ENCODE peak calls at places on chromosomes 2 and 18, in six cellular contexts. F, R, X, C, L and T are unnamed samples.
A peak's percentile ranks its signal among the peaks of the same experiment; 100 is the strongest.

GRCh38 chr2:7612969-7613368 is 695.8 kb downstream of the RNF144A start:
- DNase-seq in C (no peak), X (no peak), F (no peak), R (no peak), L (no peak), T (no peak)

GRCh38 chr2:31581124-31581795 is 522 bp upstream of the SRD5A2 start:
- DNase-seq in X (no peak), C (no peak), L (no peak), F (no peak), R (no peak), T (no peak)

GRCh38 chr18:35106845-35107148 is 65.6 kb downstream of the MAPRE2 start:
- DNase-seq in L (no peak), R (no peak), C (no peak), X (no peak), F (no peak), T (no peak)

GRCh38 chr2:119694994-119695521 is 16.1 kb downstream of the TMEM177 start:
- DNase-seq in L (no peak), F (no peak), X (no peak), C (no peak), R (no peak), T (no peak)

GRCh38 chr18:42229211-42230210 is 274.5 kb downstream of the PIK3C3 start:
- DNase-seq in R (no peak), X (no peak), F (no peak), C (no peak), L (no peak), T (no peak)

GRCh38 chr2:38073211-38074005 is 2.5 kb downstream of the CYP1B1 start:
- DNase-seq in L (peak; percentile 87), F (peak; percentile 26), C (no peak), R (no peak), X (no peak), T (no peak)

GRCh38 chr18:43751835-43752234 is 474.5 kb upstream of the SYT4 start:
- DNase-seq in X (no peak), C (no peak), L (no peak), R (no peak), F (no peak), T (no peak)

GRCh38 chr2:240701091-240701735 is 9.5 kb downstream of the AQP12A start:
- DNase-seq in X (no peak), F (no peak), R (peak; percentile 50), C (no peak), L (no peak), T (no peak)

GRCh38 chr18:72672364-72673151 is 128.4 kb upstream of the CBLN2 start:
- DNase-seq in R (no peak), C (no peak), F (peak; percentile 36), L (no peak), X (peak; percentile 60), T (no peak)

DNA sequence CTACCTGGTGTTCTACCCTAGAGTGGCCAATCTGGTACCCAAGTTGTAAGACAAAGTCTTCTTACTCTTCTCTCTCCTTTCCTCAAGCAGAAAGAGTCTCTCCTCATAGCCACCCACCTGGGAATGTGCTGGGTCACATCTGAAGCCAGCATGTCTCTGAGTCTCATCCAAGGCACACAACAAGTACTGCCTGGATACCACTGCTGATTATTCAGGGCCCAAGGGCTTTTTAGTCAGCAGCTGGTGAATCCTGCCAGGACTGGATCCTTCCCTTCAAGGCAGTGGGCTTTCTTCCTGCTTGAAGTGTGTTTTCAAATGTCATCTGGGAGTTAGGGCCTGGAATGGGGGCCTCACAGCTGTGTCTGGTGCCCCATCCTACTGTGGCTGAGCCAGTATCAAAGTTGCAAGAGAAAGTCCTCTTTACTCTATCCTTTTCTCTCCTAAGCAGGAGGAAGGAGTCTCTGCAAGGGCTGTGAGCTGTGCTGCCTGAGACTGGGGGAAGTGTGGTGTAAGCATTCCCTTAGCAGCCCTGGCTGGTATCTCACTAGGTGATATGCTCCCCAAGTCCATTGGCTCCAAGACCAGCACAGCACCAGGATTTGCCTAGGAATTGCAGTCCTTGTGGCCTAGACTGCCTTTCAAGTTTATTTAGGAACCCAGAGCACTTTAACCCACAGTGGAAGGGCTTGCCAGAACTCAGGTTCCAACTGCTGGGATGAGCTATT is 27.2 kb downstream of the OXER1 start:
- DNase-seq in R (no peak), F (no peak), L (no peak), X (no peak), C (no peak), T (no peak)
- H3K9me3 ChIP-seq in R (no peaks in the 10 kb centered on the region), F (no peaks in the 10 kb centered on the region), L (peaks cover 8% of the 10 kb centered on the region), X (no peaks in the 10 kb centered on the region), C (no peaks in the 10 kb centered on the region), T (no peaks in the 10 kb centered on the region)

GRCh38 chr2:47035615-47036488 is 119.3 kb downstream of the STPG4 start:
- DNase-seq in X (no peak), F (no peak), R (no peak), L (no peak), C (no peak), T (no peak)
- H3K4me1 ChIP-seq in X (peaks cover 30% of the 10 kb centered on the region), F (peaks cover 90% of the 10 kb centered on the region), R (peaks cover 71% of the 10 kb centered on the region), L (peaks cover 4% of the 10 kb centered on the region), C (peaks cover 24% of the 10 kb centered on the region), T (peaks cover 80% of the 10 kb centered on the region)

GRCh38 chr2:74119324-74119723 is 28.4 kb downstream of the BOLA3 start:
- DNase-seq in L (no peak), F (no peak), R (no peak), C (no peak), X (no peak), T (no peak)

DNA sequence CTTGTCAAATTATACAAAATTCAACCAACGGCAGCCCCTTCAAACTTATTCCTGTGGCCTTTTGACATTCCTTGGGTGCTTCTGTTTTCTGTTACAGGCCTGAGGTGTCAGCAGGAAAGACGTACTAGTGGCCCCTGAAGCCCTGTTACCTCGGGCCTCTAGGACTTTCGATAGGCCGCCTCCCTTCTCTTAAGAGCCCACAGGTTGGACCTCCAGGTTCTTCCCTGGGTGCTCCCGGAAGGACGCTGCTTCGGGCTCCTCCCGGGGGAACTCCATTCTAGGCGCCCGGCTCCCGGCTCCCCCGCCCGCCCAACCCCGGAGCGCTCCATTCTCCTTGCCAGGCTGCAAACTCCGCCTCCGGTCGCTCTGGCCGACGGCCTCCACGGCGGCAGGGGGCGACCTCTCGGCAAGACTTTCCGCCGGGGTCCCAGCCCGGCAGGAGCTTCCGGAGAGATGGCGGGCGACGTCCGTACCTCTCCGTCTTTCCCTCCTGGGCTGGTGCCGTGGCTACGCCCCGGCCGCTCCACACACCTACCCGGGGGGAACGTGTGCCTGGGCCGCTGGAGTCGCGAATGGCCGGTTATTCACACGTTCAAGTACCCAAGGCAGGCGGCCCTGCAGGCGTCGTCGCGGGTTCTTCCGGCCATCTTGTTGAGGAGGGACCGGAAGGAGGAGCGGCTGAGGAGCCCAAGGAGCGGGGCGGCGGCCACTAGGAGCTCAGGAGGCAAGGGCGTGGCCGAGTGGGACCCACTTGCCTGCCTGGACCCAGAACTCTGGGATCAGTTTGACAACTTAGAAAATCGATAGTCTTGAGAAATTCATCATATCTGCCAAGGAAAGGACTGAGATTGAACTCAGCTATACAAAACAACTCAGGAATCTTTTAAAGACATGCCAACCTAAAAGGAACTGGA is 27.5 kb downstream of the BOLA3 start:
- DNase-seq in L (peak; percentile 53), R (peak; percentile 85), C (peak; percentile 80), F (peak; percentile 92), X (peak; percentile 97), T (peak; percentile 80)
- TF ChIP-seq EP300 in L (peak; percentile 39), R (no peak), C (no peak), F (no peak), X (peak; percentile 26), T (no peak)

DNA sequence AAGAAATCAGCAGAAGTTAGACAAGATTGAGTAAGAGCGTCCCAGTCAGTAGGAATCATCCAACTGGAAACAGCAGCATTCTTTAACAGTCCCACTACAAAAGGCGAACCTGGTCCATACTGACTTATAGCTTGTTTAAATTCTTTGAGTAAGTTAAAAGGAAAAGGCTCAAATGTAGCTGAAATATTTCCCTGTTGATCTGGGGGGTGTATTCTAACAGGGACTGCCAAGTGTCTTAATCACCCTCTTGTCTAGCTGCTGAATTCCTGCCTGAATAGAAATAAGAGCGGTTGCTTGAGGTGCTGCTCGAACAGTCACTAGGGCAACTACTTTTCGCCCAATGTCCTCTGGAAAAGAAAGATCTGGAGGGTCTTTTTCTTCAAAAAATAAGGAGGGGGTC is 56.4 kb upstream of the FMNL2 start:
- DNase-seq in R (no peak), X (no peak), C (no peak), F (no peak), L (no peak), T (no peak)
- H3K9me3 ChIP-seq in R (no peaks in the 10 kb centered on the region), X (no peaks in the 10 kb centered on the region), C (no peaks in the 10 kb centered on the region), F (peaks cover 11% of the 10 kb centered on the region), L (no peaks in the 10 kb centered on the region), T (peaks cover 28% of the 10 kb centered on the region)

DNA sequence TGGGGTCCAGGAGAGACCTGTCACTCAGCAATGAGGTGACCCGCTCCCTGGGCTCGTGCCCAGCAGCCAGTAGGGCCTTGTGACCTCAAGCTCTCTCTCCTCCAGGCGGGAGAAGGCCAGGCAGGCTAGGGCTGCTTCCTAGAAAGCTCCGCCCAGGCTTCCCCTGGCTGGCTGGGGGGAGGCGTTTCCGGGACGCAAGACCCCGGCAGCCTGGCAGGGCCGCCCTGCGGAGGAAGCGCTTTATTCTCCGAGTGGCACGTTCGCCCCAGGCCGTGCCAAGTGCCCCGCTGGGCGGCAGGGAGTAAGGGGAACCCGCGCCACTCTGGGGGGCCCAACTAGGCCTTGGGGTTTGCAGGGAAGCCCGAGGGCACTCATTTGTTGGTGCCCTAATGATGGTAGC is 21.2 kb upstream of the EPAS1 start:
- DNase-seq in F (no peak), C (peak; percentile 76), R (no peak), L (peak; percentile 21), X (no peak), T (no peak)
- H3K4me1 ChIP-seq in F (peaks cover 29% of the 10 kb centered on the region), C (peaks cover 10% of the 10 kb centered on the region), R (peaks cover 8% of the 10 kb centered on the region), L (no peaks in the 10 kb centered on the region), X (no peaks in the 10 kb centered on the region), T (no peaks in the 10 kb centered on the region)